ENCODE peak calls at places on chromosomes 1 and 21, in eight cellular contexts. O is right lobe of liver, C is prostate gland, E is A549, Y is NB4, J is heart left ventricle, D is transverse colon, G is breast epithelium. Q is an unnamed sample.

GRCh38 chr1:93471284-93471683 is 23.4 kb downstream of the FNBP1L start:
- DNase-seq in O (no peak), Y (no peak), J (no peak), E (no peak), C (no peak), D (no peak), G (no peak), Q (no peak)

GRCh38 chr1:198934901-198935301 is 296.1 kb downstream of the PTPRC start:
- DNase-seq in J (no peak), Y (peak), D (no peak), E (no peak), C (no peak), O (no peak), G (no peak), Q (no peak)

GRCh38 chr21:43853851-43854772 is 10.9 kb upstream of the AGPAT3 start:
- DNase-seq in J (no peak), O (peak), E (no peak), D (no peak), G (no peak), C (no peak), Y (no peak), Q (no peak)

GRCh38 chr1:228989992-228990827 is 254.9 kb downstream of the RHOU start:
- DNase-seq in O (peak), J (peak), Y (peak), E (no peak), D (peak), G (no peak), C (no peak), Q (no peak)

GRCh38 chr1:212683357-212683722 is 16.3 kb downstream of the BATF3 start:
- DNase-seq in C (no peak), E (no peak), O (no peak), Y (peak), D (peak), G (no peak), J (no peak), Q (no peak)

GRCh38 chr1:13702425-13703127 is 2.6 kb downstream of the PRDM2 start:
- DNase-seq in O (no peak), G (no peak), J (no peak), E (no peak), Y (no peak), D (peak), C (no peak), Q (no peak)

GRCh38 chr1:110224240-110224995 is 14.3 kb downstream of the KCNC4 start:
- DNase-seq in D (no peak), J (peak), G (no peak), Y (no peak), O (no peak), E (no peak), C (no peak), Q (no peak)

GRCh38 chr1:79497193-79497773 is 490.8 kb upstream of the ADGRL4 start:
- DNase-seq in G (no peak), E (peak), C (no peak), O (no peak), D (no peak), J (no peak), Y (peak), Q (peak)

GRCh38 chr1:167434306-167434705 is 84.0 kb downstream of the CD247 start:
- DNase-seq in Y (no peak), D (no peak), C (no peak), G (no peak), E (no peak), J (no peak), O (no peak), Q (no peak)

GRCh38 chr1:36625959-36626337 is 143.2 kb upstream of the CSF3R start:
- DNase-seq in G (no peak), C (no peak), D (no peak), Y (no peak), J (no peak), E (no peak), O (no peak), Q (no peak)

GRCh38 chr1:199399996-199400714 is 627.4 kb upstream of the NR5A2 start:
- DNase-seq in Y (peak), G (no peak), O (no peak), C (no peak), E (no peak), D (no peak), J (no peak), Q (no peak)

GRCh38 chr1:163796394-163796821 is 474.7 kb downstream of the NUF2 start:
- DNase-seq in O (no peak), J (no peak), E (no peak), D (no peak), Y (no peak), G (no peak), C (peak), Q (no peak)

GRCh38 chr1:53134961-53135734 is 7.3 kb downstream of the SLC1A7 start:
- DNase-seq in D (peak), J (no peak), E (no peak), O (peak), G (no peak), Y (no peak), C (no peak), Q (no peak)

GRCh38 chr21:40404319-40404906 is 442.5 kb downstream of the DSCAM start:
- DNase-seq in D (no peak), O (no peak), E (no peak), G (no peak), C (no peak), J (no peak), Y (no peak), Q (no peak)

GRCh38 chr21:16455978-16456377 is 726.2 kb downstream of the USP25 start:
- DNase-seq in O (no peak), D (no peak), E (no peak), Y (no peak), C (no peak), J (no peak), G (no peak), Q (no peak)

GRCh38 chr1:109641341-109641740 is 14.6 kb upstream of the GSTM4 start:
- DNase-seq in C (no peak), G (no peak), O (no peak), Y (no peak), J (no peak), E (no peak), D (no peak), Q (no peak)

GRCh38 chr1:168443899-168444298 is 99.9 kb downstream of the XCL2 start:
- DNase-seq in Y (no peak), D (no peak), C (no peak), G (no peak), E (no peak), J (no peak), O (no peak), Q (no peak)

GRCh38 chr1:151007853-151008243 is 401 bp upstream of the PRUNE1 start:
- DNase-seq in J (no peak), E (no peak), Y (no peak), C (no peak), D (no peak), O (no peak), G (no peak), Q (no peak)

GRCh38 chr1:151009206-151009587 is 948 bp downstream of the PRUNE1 start:
- DNase-seq in E (no peak), G (no peak), Y (no peak), O (no peak), C (no peak), J (no peak), D (no peak), Q (no peak)

GRCh38 chr1:151009674-151010345 is 1.6 kb downstream of the PRUNE1 start:
- DNase-seq in E (no peak), G (no peak), O (no peak), J (no peak), C (no peak), Y (no peak), D (no peak), Q (no peak)

GRCh38 chr1:151010346-151010726 is 2.1 kb downstream of the PRUNE1 start:
- DNase-seq in C (no peak), O (no peak), J (no peak), E (no peak), G (no peak), Y (no peak), D (no peak), Q (no peak)

GRCh38 chr1:151008244-151009205 is at the start of gene PRUNE1:
- DNase-seq in Y (peak), G (peak), O (peak), J (peak), D (peak), E (peak), C (peak), Q (peak)
- TF ChIP-seq POLR2A in Y (peak), G (peak), O (peak), J (peak), D (peak), E (peak), C (peak), Q (peak)

GRCh38 chr1:116416854-116417513 is 43.9 kb downstream of the ATP1A1 start:
- DNase-seq in D (no peak), C (no peak), E (no peak), Y (no peak), J (no peak), O (no peak), G (no peak), Q (no peak)

GRCh38 chr1:116417678-116418077 is 44.6 kb downstream of the ATP1A1 start:
- DNase-seq in D (no peak), G (no peak), O (no peak), Y (no peak), C (peak), E (no peak), J (no peak), Q (no peak)

GRCh38 chr1:116420417-116421200 is 47.6 kb downstream of the ATP1A1 start:
- DNase-seq in E (no peak), C (no peak), J (no peak), Y (no peak), D (no peak), G (no peak), O (no peak), Q (no peak)

GRCh38 chr1:116415699-116416533 is 42.9 kb downstream of the ATP1A1 start:
- DNase-seq in G (peak), D (no peak), O (no peak), E (no peak), C (no peak), J (no peak), Y (no peak), Q (no peak)

GRCh38 chr1:116418091-116418830 is 45.2 kb downstream of the ATP1A1 start:
- DNase-seq in C (peak), G (peak), E (peak), D (peak), O (peak), J (peak), Y (peak), Q (peak)
- TF ChIP-seq POLR2A in C (peak), G (peak), E (peak), D (peak), O (peak), J (no peak), Y (peak), Q (peak)

GRCh38 chr1:44820328-44820944 is 12.1 kb downstream of the BTBD19 start:
- DNase-seq in G (no peak), D (no peak), E (no peak), O (no peak), C (no peak), J (peak), Y (no peak), Q (no peak)

GRCh38 chr1:44819257-44819593 is 10.9 kb downstream of the BTBD19 start:
- DNase-seq in E (no peak), G (no peak), O (no peak), D (peak), C (no peak), Y (no peak), J (no peak), Q (no peak)

GRCh38 chr1:44817771-44818495 is 9.6 kb downstream of the BTBD19 start:
- DNase-seq in C (no peak), Y (no peak), G (no peak), O (peak), D (no peak), E (no peak), J (peak), Q (no peak)

GRCh38 chr1:44820945-44821715 is 12.8 kb downstream of the BTBD19 start:
- DNase-seq in E (no peak), O (peak), D (no peak), G (no peak), C (no peak), J (peak), Y (no peak), Q (no peak)

GRCh38 chr1:44819594-44820327 is 11.4 kb downstream of the BTBD19 start:
- DNase-seq in J (peak), E (peak), D (peak), Y (peak), G (peak), O (peak), C (peak), Q (peak)
- TF ChIP-seq POLR2A in J (peak), E (peak), D (peak), Y (peak), G (peak), O (peak), C (peak), Q (peak)

GRCh38 chr21:33554236-33554981 is 11.6 kb downstream of the SON start:
- DNase-seq in Y (no peak), J (no peak), E (no peak), D (no peak), C (no peak), G (no peak), O (no peak), Q (no peak)
- TF ChIP-seq POLR2A in Y (no peak), J (no peak), E (no peak), D (no peak), C (no peak), G (no peak), O (no peak), Q (no peak)

GRCh38 chr21:32411366-32412161 is 942 bp upstream of the EVA1C start:
- DNase-seq in Y (no peak), G (peak), C (peak), E (no peak), J (peak), O (peak), D (peak), Q (peak)

GRCh38 chr21:32412998-32413504 is 545 bp downstream of the EVA1C start:
- DNase-seq in J (peak), C (peak), Y (no peak), O (peak), E (no peak), D (peak), G (peak), Q (no peak)

GRCh38 chr21:32413697-32414578 is 1.4 kb downstream of the EVA1C start:
- DNase-seq in O (no peak), J (no peak), E (no peak), C (peak), D (peak), G (no peak), Y (no peak), Q (no peak)

GRCh38 chr21:32410916-32411315 is 1.6 kb upstream of the EVA1C start:
- DNase-seq in C (no peak), O (no peak), E (no peak), Y (no peak), J (no peak), D (no peak), G (no peak), Q (no peak)

GRCh38 chr21:32412162-32412997 is at the start of gene EVA1C:
- DNase-seq in D (peak), J (peak), E (peak), O (peak), C (peak), G (peak), Y (no peak), Q (peak)
- TF ChIP-seq POLR2A in D (no peak), J (no peak), E (peak), O (peak), C (peak), G (no peak), Y (no peak), Q (peak)

DNA sequence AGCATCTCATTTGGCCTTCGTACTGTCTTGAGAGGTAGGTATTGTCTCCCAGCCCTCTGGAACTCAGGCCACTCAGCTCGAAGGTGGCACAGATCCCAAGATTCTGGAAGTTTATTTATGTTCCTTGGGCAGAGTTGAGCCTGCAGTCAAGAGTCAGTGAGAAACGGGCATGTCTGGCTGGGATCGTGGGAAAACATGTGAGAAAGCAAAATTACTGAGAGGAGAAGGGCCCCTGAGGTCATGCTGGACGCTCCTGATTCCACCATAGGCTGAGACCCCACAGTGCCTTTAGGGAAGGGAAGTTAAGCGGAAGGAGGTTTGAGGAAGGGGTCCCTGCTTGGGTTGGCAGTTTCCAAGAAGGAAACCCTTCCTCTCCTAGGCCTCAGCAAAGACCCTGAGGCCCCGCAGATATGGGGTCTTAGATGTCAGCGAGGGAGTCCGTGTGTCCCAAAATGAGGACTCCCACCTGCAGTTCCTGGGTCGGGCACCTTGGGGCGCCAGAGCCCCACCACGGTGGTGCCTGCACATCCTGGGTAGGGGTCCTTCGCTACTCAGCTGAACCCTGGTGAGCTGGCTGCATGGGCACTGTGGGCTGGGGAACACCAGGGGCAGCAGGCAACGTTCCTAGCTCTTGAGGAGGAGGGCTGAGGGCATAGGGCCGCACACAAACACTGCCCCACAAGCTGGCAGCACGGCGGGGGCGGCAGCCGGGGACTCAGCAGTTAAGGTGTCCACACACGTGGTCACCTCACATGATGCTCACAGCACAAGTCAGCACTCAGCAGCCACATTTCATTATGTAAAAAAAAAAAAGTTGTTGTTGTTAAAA is 12.3 kb upstream of the SEMA4A start:
- DNase-seq in G (no peak), J (no peak), E (no peak), O (no peak), D (no peak), C (peak), Y (peak), Q (no peak)
- TF ChIP-seq POLR2A in G (no peak), J (no peak), E (no peak), O (no peak), D (peak), C (no peak), Y (no peak), Q (no peak)

GRCh38 chr1:22176258-22176657 is 33.4 kb upstream of the WNT4 start:
- DNase-seq in J (no peak), E (no peak), O (no peak), Y (no peak), D (peak), C (no peak), G (no peak), Q (no peak)
- TF ChIP-seq POLR2A in J (no peak), E (no peak), O (no peak), Y (no peak), D (no peak), C (no peak), G (no peak), Q (no peak)

GRCh38 chr1:197101920-197102319 is 34.9 kb upstream of the F13B start:
- DNase-seq in Y (no peak), E (no peak), J (no peak), D (no peak), C (no peak), G (no peak), O (no peak), Q (no peak)
- TF ChIP-seq POLR2A in Y (no peak), E (no peak), J (no peak), D (no peak), C (no peak), G (no peak), O (no peak), Q (no peak)

GRCh38 chr1:2226525-2227340 is 1.4 kb upstream of the SKI start:
- DNase-seq in G (peak), J (peak), C (no peak), Y (no peak), D (no peak), E (no peak), O (peak), Q (no peak)
- TF ChIP-seq POLR2A in G (no peak), J (no peak), C (no peak), Y (no peak), D (no peak), E (no peak), O (no peak), Q (no peak)

GRCh38 chr1:160519542-160520435 is 3.3 kb downstream of the SLAMF6 start:
- DNase-seq in Y (no peak), G (no peak), J (no peak), C (no peak), O (no peak), E (peak), D (no peak), Q (no peak)
- TF ChIP-seq POLR2A in Y (no peak), G (no peak), J (no peak), C (no peak), O (no peak), E (no peak), D (no peak), Q (no peak)